ENCODE peak calls at places on chromosomes 11 and 22, in eight cellular contexts. E is NCI-H82; I is hippocampal formation; S is stimulated activated CD8-positive, alpha-beta memory T cell treated with anti-CD3 and anti-CD28 coated beads, Interleukin-12 subunit alpha, Interleukin-12 subunit beta, amount 100 ng/mL, for 1 hour; T is NCI-H1105 treated with DMSO at 0.1 percent for 48 hours; J is GDM1; R is heart left ventricle; L is fibroblast of gingiva. G is an unnamed sample.
A peak's percentile ranks its signal among the peaks of the same experiment; 100 is the strongest.

GRCh38 chr11:1153105-1153950 is 4.4 kb upstream of the MUC5AC start:
- DNase-seq in T (no peak), E (peak; percentile 15), L (no peak), I (no peak), R (no peak), S (no peak), J (no peak), G (no peak)

GRCh38 chr11:34327804-34328631 is 29.8 kb downstream of the ABTB2 start:
- DNase-seq in E (peak; percentile 67), S (no peak), R (peak; percentile 75), J (no peak), L (no peak), I (no peak), T (no peak), G (no peak)

GRCh38 chr22:42773161-42773560 is 52.5 kb upstream of the A4GALT start:
- DNase-seq in R (peak; percentile 70), E (no peak), J (no peak), S (no peak), I (no peak), T (no peak), L (no peak), G (no peak)

GRCh38 chr22:19868773-19869471 is 14.2 kb upstream of the GNB1L start:
- DNase-seq in I (peak; percentile 6), T (no peak), J (no peak), S (no peak), R (peak; percentile 12), E (no peak), L (no peak), G (no peak)

GRCh38 chr22:45290410-45290936 is 5.7 kb downstream of the UPK3A start:
- DNase-seq in L (peak; percentile 84), R (peak; percentile 54), E (peak; percentile 88), J (no peak), T (peak; percentile 19), I (no peak), S (no peak), G (no peak)

GRCh38 chr11:123381149-123381548 is 48.9 kb upstream of the GRAMD1B start:
- DNase-seq in I (no peak), J (no peak), L (no peak), S (no peak), T (no peak), E (no peak), R (no peak), G (no peak)

GRCh38 chr11:128628686-128629085 is 41.3 kb upstream of the ETS1 start:
- DNase-seq in T (no peak), I (no peak), E (no peak), S (no peak), R (no peak), J (no peak), L (no peak), G (no peak)

GRCh38 chr11:110165039-110165438 is 71.8 kb downstream of the ZC3H12C start:
- DNase-seq in T (no peak), I (no peak), R (no peak), L (no peak), E (no peak), J (no peak), S (no peak), G (no peak)

GRCh38 chr11:12745787-12746186 is 71.6 kb downstream of the TEAD1 start:
- DNase-seq in S (no peak), E (peak; percentile 7), T (no peak), J (no peak), R (no peak), I (no peak), L (no peak), G (no peak)

GRCh38 chr11:69489031-69489745 is 7.7 kb downstream of the LINC01488 start:
- DNase-seq in E (no peak), I (no peak), T (no peak), L (no peak), S (no peak), J (no peak), R (peak; percentile 84), G (no peak)

GRCh38 chr11:10575999-10576398 is 7.5 kb upstream of the LYVE1 start:
- DNase-seq in I (no peak), E (no peak), L (no peak), S (no peak), R (no peak), T (no peak), J (no peak), G (no peak)

GRCh38 chr22:47202819-47203553 is 440.5 kb downstream of the TBC1D22A start:
- DNase-seq in S (no peak), R (no peak), T (no peak), E (no peak), L (no peak), I (no peak), J (no peak), G (no peak)

GRCh38 chr22:25566812-25567211 is 2.3 kb downstream of the GRK3 start:
- DNase-seq in J (no peak), L (no peak), T (no peak), E (no peak), I (no peak), R (no peak), S (no peak), G (no peak)

GRCh38 chr11:68002943-68003845 is 703 bp downstream of the UNC93B1 start:
- DNase-seq in L (no peak), J (no peak), T (peak; percentile 35), I (no peak), R (peak; percentile 53), E (no peak), S (peak; percentile 35), G (no peak)

GRCh38 chr11:27254744-27255446 is 108.1 kb downstream of the CCDC34 start:
- DNase-seq in T (no peak), L (peak; percentile 42), J (no peak), I (no peak), E (no peak), S (no peak), R (no peak), G (no peak)

GRCh38 chr11:11993814-11994213 is 14.6 kb downstream of the DKK3 start:
- DNase-seq in R (peak; percentile 69), J (no peak), L (peak; percentile 69), E (no peak), I (peak; percentile 57), S (no peak), T (no peak), G (no peak)

GRCh38 chr11:28176231-28176853 is 68.2 kb downstream of the METTL15 start:
- DNase-seq in R (no peak), I (no peak), T (no peak), J (no peak), E (no peak), L (no peak), S (no peak), G (no peak)

GRCh38 chr11:5204787-5205186 is 4.3 kb upstream of the OR51V1 start:
- DNase-seq in I (no peak), J (peak; percentile 52), T (peak; percentile 16), R (no peak), L (peak; percentile 68), E (peak; percentile 42), S (no peak), G (no peak)

GRCh38 chr22:20511578-20512259 is 4.3 kb downstream of the MED15 start:
- DNase-seq in L (no peak), I (no peak), E (no peak), S (no peak), J (no peak), R (no peak), T (no peak), G (no peak)

GRCh38 chr22:17264321-17265052 is 45.3 kb upstream of the ADA2 start:
- DNase-seq in S (no peak), R (peak; percentile 53), E (peak; percentile 43), I (peak; percentile 25), L (no peak), T (peak; percentile 3), J (no peak), G (no peak)

GRCh38 chr11:6443269-6444003 is 2.6 kb upstream of the HPX start:
- DNase-seq in E (peak; percentile 68), R (peak; percentile 42), T (peak; percentile 36), I (peak; percentile 73), J (peak; percentile 25), L (peak; percentile 47), S (peak; percentile 28), G (no peak)

GRCh38 chr11:27618591-27618990 is 81.7 kb downstream of the BDNF start:
- DNase-seq in I (no peak), L (no peak), T (no peak), S (no peak), E (no peak), J (peak; percentile 7), R (no peak), G (no peak)

GRCh38 chr11:68938816-68939582 is 35.3 kb downstream of the IGHMBP2 start:
- DNase-seq in J (no peak), R (no peak), L (no peak), T (no peak), S (no peak), E (no peak), I (no peak), G (no peak)

GRCh38 chr11:18615628-18616392 is 16.2 kb downstream of the MISFA start:
- DNase-seq in J (no peak), S (no peak), L (no peak), E (no peak), R (no peak), I (peak; percentile 4), T (no peak), G (no peak)

GRCh38 chr11:19380375-19380774 is 139.6 kb upstream of the E2F8 start:
- DNase-seq in L (peak; percentile 80), T (no peak), I (no peak), E (no peak), R (no peak), J (no peak), S (no peak), G (no peak)

GRCh38 chr11:118671254-118671653 is 8.2 kb downstream of the TREH start:
- DNase-seq in L (no peak), T (no peak), R (no peak), S (no peak), E (no peak), J (no peak), I (no peak), G (no peak)

GRCh38 chr11:93133710-93134109 is 64.1 kb downstream of the SLC36A4 start:
- DNase-seq in I (no peak), T (no peak), E (no peak), J (no peak), L (peak; percentile 41), R (no peak), S (no peak), G (no peak)

GRCh38 chr22:30755760-30756124 is 61.1 kb downstream of the OSBP2 start:
- DNase-seq in I (no peak), S (no peak), E (no peak), L (no peak), J (no peak), T (no peak), R (no peak), G (no peak)

GRCh38 chr11:64120951-64121569 is 44.9 kb downstream of the MACROD1 start:
- DNase-seq in L (no peak), R (peak; percentile 55), I (no peak), S (no peak), T (peak; percentile 90), E (peak; percentile 73), J (no peak), G (no peak)

GRCh38 chr11:12206529-12206928 is 96.1 kb downstream of the MICAL2 start:
- DNase-seq in T (no peak), J (no peak), L (no peak), E (no peak), R (no peak), I (no peak), S (no peak), G (no peak)

GRCh38 chr22:46575915-46576555 is 38.6 kb upstream of the CELSR1 start:
- DNase-seq in I (no peak), L (no peak), S (no peak), T (no peak), R (peak; percentile 47), E (no peak), J (no peak), G (no peak)

GRCh38 chr11:134120143-134120850 is 51.4 kb downstream of the JAM3 start:
- DNase-seq in J (no peak), I (peak; percentile 71), R (peak; percentile 79), L (peak; percentile 95), E (no peak), T (no peak), S (no peak), G (no peak)

GRCh38 chr11:31529701-31530100 is 20.1 kb downstream of the ELP4 start:
- DNase-seq in S (no peak), T (no peak), E (no peak), L (no peak), J (no peak), I (no peak), R (no peak), G (no peak)

GRCh38 chr11:134278356-134278755 is 2.2 kb downstream of the GLB1L3 start:
- DNase-seq in S (no peak), J (no peak), L (no peak), R (no peak), I (no peak), E (no peak), T (no peak), G (no peak)